ENCODE peak calls at places on chromosomes 5 and 9, in ten cellular contexts. B is activated naive CD8-positive, alpha-beta T cell treated with anti-CD3 and anti-CD28 coated beads, Interleukin-2, amount 10 ng/mL, durations not matched to agents 7 days and 5 days; E is fibroblast of the aortic adventitia; V is mesendoderm; R is globus pallidus; C is SK-N-MC; D is psoas muscle; N is anterior cingulate cortex; M is PC-9; W is activated T-cell treated with anti-CD3 and anti-CD28 coated beads, Interleukin-2, amount 50 U/mL, for 24 hours. S is an unnamed sample.
A peak's percentile ranks its signal among the peaks of the same experiment; 100 is the strongest.

GRCh38 chr5:146313027-146313426 is 25.6 kb upstream of the POU4F3 start:
- DNase-seq in E (no peak), B (no peak), W (no peak), N (no peak), M (no peak), C (no peak), R (no peak), D (no peak), V (no peak), S (no peak)

GRCh38 chr9:37026936-37027581 is 7.0 kb downstream of the PAX5 start:
- DNase-seq in R (no peak), M (no peak), W (no peak), D (no peak), E (no peak), B (no peak), N (no peak), V (peak; percentile 30), C (no peak), S (no peak)

GRCh38 chr9:78115073-78115472 is 83.5 kb upstream of the GNAQ start:
- DNase-seq in B (no peak), C (no peak), W (no peak), V (peak; percentile 57), D (no peak), E (peak; percentile 5), M (peak; percentile 31), N (no peak), R (no peak), S (no peak)

GRCh38 chr5:68264024-68264956 is 48.7 kb downstream of the PIK3R1 start:
- DNase-seq in M (no peak), V (no peak), E (peak; percentile 92), W (no peak), D (no peak), C (no peak), B (no peak), R (no peak), N (no peak), S (peak; percentile 32)

GRCh38 chr5:153546566-153546965 is 56.1 kb downstream of the GRIA1 start:
- DNase-seq in C (no peak), M (no peak), D (no peak), E (no peak), N (no peak), W (no peak), V (no peak), R (no peak), B (no peak), S (peak; percentile 84)

GRCh38 chr5:179858241-179858585 is 404 bp downstream of the MRNIP start:
- DNase-seq in E (peak; percentile 18), W (no peak), C (no peak), N (no peak), B (peak; percentile 67), D (peak; percentile 25), V (peak; percentile 48), M (no peak), R (no peak), S (no peak)

GRCh38 chr5:163506726-163507125 is 1.3 kb downstream of the MAT2B start:
- DNase-seq in C (no peak), M (no peak), R (peak; percentile 14), E (peak; percentile 56), D (no peak), B (no peak), W (no peak), V (no peak), N (no peak), S (no peak)

GRCh38 chr5:178209334-178210072 is 5.2 kb downstream of the HNRNPAB start:
- DNase-seq in E (no peak), B (no peak), C (no peak), M (no peak), N (no peak), D (no peak), W (no peak), V (no peak), R (no peak), S (no peak)

GRCh38 chr5:102049517-102049916 is 246.6 kb downstream of the SLCO4C1 start:
- DNase-seq in W (no peak), C (no peak), N (no peak), B (no peak), V (no peak), R (no peak), E (no peak), D (no peak), M (no peak), S (no peak)

GRCh38 chr5:80579050-80579449 is 9.0 kb upstream of the ANKRD34B start:
- DNase-seq in W (no peak), V (no peak), N (no peak), M (no peak), C (no peak), R (no peak), E (no peak), D (no peak), B (no peak), S (no peak)

GRCh38 chr5:127870914-127871313 is 167.7 kb downstream of the CCDC192 start:
- DNase-seq in M (no peak), C (no peak), B (no peak), E (peak; percentile 77), W (no peak), R (peak; percentile 53), V (no peak), N (no peak), D (peak; percentile 64), S (peak; percentile 88)

GRCh38 chr5:103374473-103374963 is 116.0 kb downstream of the MACIR start:
- DNase-seq in B (no peak), C (no peak), N (no peak), R (no peak), W (no peak), M (no peak), E (no peak), D (no peak), V (no peak), S (no peak)